ENCODE peak calls at places on chromosome 3, in five cellular contexts. One of them, this sample, is unnamed.

GRCh38 chr3:98890960-98891910 is 10.3 kb downstream of the DCBLD2 start:
- DNase-seq in AG09309: no peak
- DNase-seq in fibroblast of lung: peak; percentile 44
- DNase-seq in bronchial epithelial cell: no peak
- DNase-seq in progenitor cell of endocrine pancreas: no peak
- DNase-seq in this sample: no peak

GRCh38 chr3:4906107-4906621 is 73.1 kb upstream of the BHLHE40 start:
- DNase-seq in bronchial epithelial cell: peak; percentile 100
- DNase-seq in AG09309: no peak
- DNase-seq in fibroblast of lung: peak; percentile 4
- DNase-seq in progenitor cell of endocrine pancreas: no peak
- DNase-seq in this sample: no peak

GRCh38 chr3:21722768-21723167 is 28.2 kb downstream of the ZNF385D start:
- DNase-seq in AG09309: no peak
- DNase-seq in fibroblast of lung: no peak
- DNase-seq in bronchial epithelial cell: peak; percentile 47
- DNase-seq in progenitor cell of endocrine pancreas: no peak
- DNase-seq in this sample: no peak

GRCh38 chr3:111373861-111374260 is 168.1 kb upstream of the CD96 start:
- DNase-seq in AG09309: no peak
- DNase-seq in progenitor cell of endocrine pancreas: no peak
- DNase-seq in fibroblast of lung: no peak
- DNase-seq in bronchial epithelial cell: peak; percentile 68
- DNase-seq in this sample: no peak

GRCh38 chr3:76442374-76442915 is 597.5 kb upstream of the ROBO2 start:
- DNase-seq in bronchial epithelial cell: no peak
- DNase-seq in AG09309: no peak
- DNase-seq in progenitor cell of endocrine pancreas: no peak
- DNase-seq in fibroblast of lung: no peak
- DNase-seq in this sample: no peak

GRCh38 chr3:127031046-127031810 is 48.3 kb downstream of the PLXNA1 start:
- DNase-seq in fibroblast of lung: no peak
- DNase-seq in AG09309: no peak
- DNase-seq in bronchial epithelial cell: no peak
- DNase-seq in progenitor cell of endocrine pancreas: no peak
- DNase-seq in this sample: no peak

GRCh38 chr3:28940530-28940929 is 340.3 kb upstream of the RBMS3 start:
- DNase-seq in fibroblast of lung: peak; percentile 98
- DNase-seq in bronchial epithelial cell: no peak
- DNase-seq in progenitor cell of endocrine pancreas: no peak
- DNase-seq in AG09309: peak; percentile 86
- DNase-seq in this sample: no peak

GRCh38 chr3:40179016-40179415 is 130.5 kb upstream of the EIF1B start:
- DNase-seq in fibroblast of lung: peak; percentile 66
- DNase-seq in bronchial epithelial cell: peak; percentile 62
- DNase-seq in AG09309: peak; percentile 33
- DNase-seq in progenitor cell of endocrine pancreas: peak; percentile 67
- DNase-seq in this sample: peak; percentile 77

GRCh38 chr3:106862067-106862466 is 515.2 kb upstream of the CCDC54 start:
- DNase-seq in progenitor cell of endocrine pancreas: no peak
- DNase-seq in fibroblast of lung: peak; percentile 56
- DNase-seq in bronchial epithelial cell: peak; percentile 13
- DNase-seq in AG09309: no peak
- DNase-seq in this sample: no peak

GRCh38 chr3:15266510-15267376 is 60.7 kb downstream of the CAPN7 start:
- DNase-seq in progenitor cell of endocrine pancreas: no peak
- DNase-seq in fibroblast of lung: no peak
- DNase-seq in bronchial epithelial cell: no peak
- DNase-seq in AG09309: no peak
- DNase-seq in this sample: no peak

GRCh38 chr3:46520531-46520930 is 22.8 kb downstream of the RTP3 start:
- DNase-seq in bronchial epithelial cell: peak; percentile 49
- DNase-seq in AG09309: no peak
- DNase-seq in progenitor cell of endocrine pancreas: no peak
- DNase-seq in fibroblast of lung: no peak
- DNase-seq in this sample: no peak

GRCh38 chr3:82410366-82410765 is 648.9 kb upstream of the GBE1 start:
- DNase-seq in bronchial epithelial cell: peak; percentile 24
- DNase-seq in fibroblast of lung: no peak
- DNase-seq in AG09309: no peak
- DNase-seq in progenitor cell of endocrine pancreas: no peak
- DNase-seq in this sample: no peak

GRCh38 chr3:131072845-131073244 is 46.2 kb downstream of the NEK11 start:
- DNase-seq in progenitor cell of endocrine pancreas: no peak
- DNase-seq in bronchial epithelial cell: no peak
- DNase-seq in fibroblast of lung: peak; percentile 26
- DNase-seq in AG09309: no peak
- DNase-seq in this sample: no peak

GRCh38 chr3:188686319-188686718 is 485.5 kb upstream of the TPRG1 start:
- DNase-seq in fibroblast of lung: no peak
- DNase-seq in AG09309: no peak
- DNase-seq in bronchial epithelial cell: no peak
- DNase-seq in progenitor cell of endocrine pancreas: no peak
- DNase-seq in this sample: no peak

GRCh38 chr3:188689101-188689574 is 482.6 kb upstream of the TPRG1 start:
- DNase-seq in AG09309: peak; percentile 71
- DNase-seq in progenitor cell of endocrine pancreas: no peak
- DNase-seq in fibroblast of lung: peak; percentile 87
- DNase-seq in bronchial epithelial cell: peak; percentile 47
- DNase-seq in this sample: no peak

GRCh38 chr3:188685789-188686188 is 486.0 kb upstream of the TPRG1 start:
- DNase-seq in bronchial epithelial cell: peak; percentile 22
- DNase-seq in AG09309: no peak
- DNase-seq in progenitor cell of endocrine pancreas: no peak
- DNase-seq in fibroblast of lung: no peak
- DNase-seq in this sample: no peak

GRCh38 chr3:188690076-188690475 is 481.7 kb upstream of the TPRG1 start:
- DNase-seq in AG09309: no peak
- DNase-seq in fibroblast of lung: no peak
- DNase-seq in progenitor cell of endocrine pancreas: no peak
- DNase-seq in bronchial epithelial cell: no peak
- DNase-seq in this sample: no peak

DNA sequence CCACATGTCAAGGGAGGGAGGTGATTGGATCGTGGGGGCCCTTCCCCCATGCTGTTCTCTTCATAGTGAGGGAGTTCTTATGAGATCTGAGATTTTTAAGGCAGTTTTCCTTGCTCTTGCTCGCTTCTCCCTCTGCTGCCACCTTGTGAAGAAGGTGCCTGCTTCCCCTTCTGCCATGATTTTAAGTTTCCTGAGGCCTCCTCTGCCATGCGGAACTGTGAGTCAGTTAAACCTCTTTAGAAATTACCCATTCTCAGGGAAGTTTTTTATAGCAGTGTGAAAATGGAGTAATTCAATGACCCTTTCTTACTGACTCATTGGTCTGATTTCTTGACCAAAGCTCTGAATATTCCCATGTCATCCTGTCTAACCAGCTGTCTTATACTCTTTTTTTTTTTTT is 484.4 kb upstream of the TPRG1 start:
- DNase-seq in fibroblast of lung: peak; percentile 65
- DNase-seq in AG09309: peak; percentile 88
- DNase-seq in bronchial epithelial cell: peak; percentile 51
- DNase-seq in progenitor cell of endocrine pancreas: no peak
- DNase-seq in this sample: no peak
- TF ChIP-seq CTCF in fibroblast of lung: peak; percentile 29
- TF ChIP-seq CTCF in AG09309: peak; percentile 64
- TF ChIP-seq CTCF in bronchial epithelial cell: no peak
- TF ChIP-seq CTCF in progenitor cell of endocrine pancreas: no peak
- TF ChIP-seq CTCF in this sample: no peak

GRCh38 chr3:103306081-103306480 is 871.3 kb downstream of the ZPLD1 start:
- DNase-seq in progenitor cell of endocrine pancreas: no peak
- DNase-seq in AG09309: no peak
- DNase-seq in bronchial epithelial cell: no peak
- DNase-seq in fibroblast of lung: no peak
- DNase-seq in this sample: no peak

DNA sequence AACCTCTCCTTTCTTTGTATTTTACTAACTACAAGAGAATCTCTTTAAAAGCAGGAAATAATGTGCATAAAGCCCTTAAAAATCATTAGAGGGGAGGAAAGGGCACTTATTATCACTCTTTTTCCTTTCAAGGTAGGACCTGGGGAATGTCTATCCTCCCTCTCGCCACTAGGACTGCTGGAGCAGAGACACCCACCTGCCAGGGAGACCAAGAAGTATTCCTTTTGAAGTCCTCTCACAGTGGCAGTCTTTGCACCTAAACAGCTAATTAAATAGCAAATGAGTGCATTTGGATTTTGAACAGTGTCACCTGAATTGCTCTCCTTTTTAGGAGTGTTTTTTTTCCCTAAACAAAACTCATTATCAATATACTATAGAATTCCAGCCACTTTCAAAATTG is 874.1 kb downstream of the ZPLD1 start:
- DNase-seq in fibroblast of lung: no peak
- DNase-seq in progenitor cell of endocrine pancreas: no peak
- DNase-seq in AG09309: no peak
- DNase-seq in bronchial epithelial cell: no peak
- DNase-seq in this sample: no peak
- TF ChIP-seq CTCF in fibroblast of lung: no peak
- TF ChIP-seq CTCF in progenitor cell of endocrine pancreas: peak; percentile 45
- TF ChIP-seq CTCF in AG09309: no peak
- TF ChIP-seq CTCF in bronchial epithelial cell: no peak
- TF ChIP-seq CTCF in this sample: peak; percentile 58

DNA sequence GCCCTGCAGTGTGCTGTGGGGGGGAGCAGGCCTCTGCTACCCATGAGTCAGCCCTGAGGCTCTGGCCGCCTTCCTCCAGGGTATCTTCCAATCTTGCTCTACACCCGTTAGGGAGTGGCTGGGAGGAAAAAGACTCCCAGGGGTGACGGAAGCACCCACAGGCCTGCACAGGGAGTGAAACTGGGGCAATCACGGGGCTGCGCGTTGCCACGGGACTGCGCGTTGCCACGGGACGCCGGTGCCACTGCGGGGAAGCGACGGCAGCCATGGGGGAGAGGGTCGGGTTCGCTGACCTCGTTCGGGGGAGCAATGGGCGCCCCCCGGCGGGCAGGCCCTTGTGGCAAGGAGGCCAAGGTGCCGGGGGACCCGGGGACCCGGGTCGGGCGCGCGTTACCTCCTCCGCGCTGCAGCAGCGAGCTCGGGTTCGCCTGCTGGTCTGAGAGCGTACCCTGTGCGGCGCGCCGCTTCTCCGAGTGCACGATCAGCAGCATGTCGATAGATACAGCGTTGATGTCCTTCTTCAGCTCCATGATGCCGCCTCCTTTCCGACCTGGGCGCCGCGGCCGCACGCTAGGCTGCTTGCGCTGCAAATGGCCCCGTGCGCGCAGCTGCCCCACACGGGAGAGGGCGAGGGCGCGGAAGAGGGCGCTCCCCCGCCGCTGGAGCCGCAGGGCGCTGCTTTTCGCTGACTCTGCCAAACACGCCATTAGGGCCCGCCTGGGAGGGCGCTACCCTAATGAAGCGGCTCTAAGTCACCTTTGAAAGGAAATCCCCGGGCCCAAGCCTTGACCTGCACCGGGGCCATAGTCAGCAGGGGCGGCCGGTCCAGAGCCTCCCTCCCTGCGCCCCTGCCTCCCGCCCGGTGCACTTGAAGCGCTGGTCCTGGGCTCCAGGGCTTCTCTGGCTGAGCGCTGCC is at the start of gene KY:
- DNase-seq in fibroblast of lung: peak; percentile 28
- DNase-seq in AG09309: no peak
- DNase-seq in bronchial epithelial cell: peak; percentile 22
- DNase-seq in progenitor cell of endocrine pancreas: peak; percentile 33
- DNase-seq in this sample: no peak
- TF ChIP-seq CTCF in fibroblast of lung: no peak
- TF ChIP-seq CTCF in AG09309: peak; percentile 22
- TF ChIP-seq CTCF in bronchial epithelial cell: peak; percentile 37
- TF ChIP-seq CTCF in progenitor cell of endocrine pancreas: no peak
- TF ChIP-seq CTCF in this sample: peak; percentile 21

DNA sequence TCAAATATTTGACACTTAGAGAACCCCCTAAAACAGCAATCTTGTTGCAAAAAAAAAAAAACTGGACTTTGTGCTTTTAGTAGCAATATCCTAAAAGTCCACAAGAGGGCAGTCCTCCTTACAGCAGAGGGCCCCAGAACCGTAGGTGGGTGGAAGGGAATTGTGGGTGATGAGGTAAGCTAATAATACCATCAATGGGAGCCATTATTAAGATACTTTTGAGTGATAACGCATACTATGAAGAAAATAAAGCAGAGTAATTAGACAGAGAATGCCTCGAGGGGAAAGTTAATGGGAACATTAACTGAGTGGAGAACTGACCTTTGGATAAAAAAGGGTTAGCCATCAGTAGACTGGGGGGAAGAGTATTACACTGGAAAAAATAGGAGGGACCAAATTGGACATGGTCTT is 229.9 kb downstream of the THRB start:
- DNase-seq in progenitor cell of endocrine pancreas: no peak
- DNase-seq in bronchial epithelial cell: peak; percentile 57
- DNase-seq in fibroblast of lung: peak; percentile 64
- DNase-seq in AG09309: no peak
- DNase-seq in this sample: no peak
- TF ChIP-seq CTCF in progenitor cell of endocrine pancreas: peak; percentile 70
- TF ChIP-seq CTCF in bronchial epithelial cell: peak; percentile 51
- TF ChIP-seq CTCF in fibroblast of lung: peak; percentile 81
- TF ChIP-seq CTCF in AG09309: peak; percentile 81
- TF ChIP-seq CTCF in this sample: peak; percentile 82

DNA sequence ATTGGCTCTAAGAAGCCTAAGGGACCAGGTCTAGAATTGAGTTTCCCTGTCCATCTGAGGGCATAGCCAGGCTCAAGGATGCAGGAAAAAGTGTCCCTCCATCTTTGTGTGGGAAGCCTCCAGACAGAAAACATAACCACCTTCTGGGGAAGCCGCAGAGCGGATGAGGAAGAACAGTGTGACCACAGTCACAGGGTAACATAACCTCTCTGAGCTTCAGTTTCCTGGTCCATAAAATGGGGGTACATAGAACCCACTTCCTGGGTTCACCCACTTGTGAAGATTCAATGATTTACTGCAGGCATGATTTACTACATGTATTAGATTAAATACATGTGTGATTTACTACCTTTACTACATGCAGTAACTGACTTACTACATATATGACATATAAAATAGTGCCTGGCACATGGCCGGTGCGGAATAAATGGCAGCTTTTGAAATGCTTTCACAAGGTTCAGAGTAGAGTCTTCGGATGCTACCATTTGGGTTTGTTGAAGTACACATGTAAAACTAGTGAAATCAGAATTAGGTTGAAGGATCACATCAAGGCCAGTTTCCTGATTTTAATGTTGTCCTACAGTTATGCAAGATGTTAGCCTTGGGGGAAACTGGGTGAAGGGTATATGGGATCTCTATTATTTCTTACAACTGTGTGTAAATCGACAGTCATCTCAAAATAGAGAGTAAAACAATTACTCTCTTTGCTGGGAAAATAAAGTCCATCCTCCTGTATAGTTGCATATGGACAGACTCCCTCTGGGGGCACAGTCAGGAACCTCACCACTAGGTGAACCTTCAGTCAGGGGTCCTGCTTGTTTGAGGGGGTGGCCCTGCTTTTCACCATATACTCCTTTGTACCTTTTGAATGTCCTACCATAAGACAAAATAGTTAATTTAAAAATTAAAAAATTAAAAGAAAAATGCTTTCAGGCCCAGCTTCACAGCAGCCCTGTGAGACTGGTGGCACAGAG is 86.0 kb downstream of the SEMA5B start:
- DNase-seq in bronchial epithelial cell: no peak
- DNase-seq in AG09309: no peak
- DNase-seq in progenitor cell of endocrine pancreas: no peak
- DNase-seq in fibroblast of lung: no peak
- DNase-seq in this sample: no peak
- TF ChIP-seq CTCF in bronchial epithelial cell: peak; percentile 15
- TF ChIP-seq CTCF in AG09309: peak; percentile 53
- TF ChIP-seq CTCF in progenitor cell of endocrine pancreas: peak; percentile 43
- TF ChIP-seq CTCF in fibroblast of lung: peak; percentile 54
- TF ChIP-seq CTCF in this sample: peak; percentile 63